ENCODE peak calls at places on chromosomes 5 and 9, in five cellular contexts. L is OCI-LY7, A is endodermal cell, F is GM12865, M is tibial artery. K is an unnamed sample.

GRCh38 chr9:134688661-134689319 is 47.2 kb downstream of the COL5A1 start:
- DNase-seq in L (no peak), F (no peak), M (no peak), A (no peak), K (no peak)

GRCh38 chr5:35405938-35406337 is 175.7 kb upstream of the PRLR start:
- DNase-seq in M (no peak), L (no peak), F (no peak), A (no peak), K (no peak)

GRCh38 chr5:154157483-154158378 is 32.8 kb upstream of the GALNT10 start:
- DNase-seq in M (no peak), F (no peak), A (peak; percentile 83), L (no peak), K (no peak)

GRCh38 chr5:168602517-168602916 is 23.3 kb upstream of the PANK3 start:
- DNase-seq in F (no peak), A (no peak), L (no peak), M (no peak), K (no peak)

GRCh38 chr5:133051117-133051546 is 681 bp upstream of the HSPA4 start:
- DNase-seq in L (no peak), F (no peak), M (no peak), A (no peak), K (no peak)

GRCh38 chr9:126413470-126414051 is 86.9 kb downstream of the MVB12B start:
- DNase-seq in F (no peak), M (no peak), L (no peak), A (no peak), K (peak; percentile 18)

GRCh38 chr9:3857673-3858072 is 331.9 kb upstream of the RFX3 start:
- DNase-seq in M (no peak), A (no peak), F (no peak), L (no peak), K (peak; percentile 89)

GRCh38 chr5:173789031-173789920 is 98.9 kb upstream of the CPEB4 start:
- DNase-seq in A (no peak), F (peak; percentile 59), L (peak; percentile 31), M (peak; percentile 59), K (peak; percentile 80)

GRCh38 chr9:86491634-86492266 is 137.5 kb upstream of the TUT7 start:
- DNase-seq in F (no peak), L (no peak), M (no peak), A (no peak), K (no peak)

GRCh38 chr5:124806026-124806856 is 59.8 kb upstream of the ZNF608 start:
- DNase-seq in M (no peak), A (peak; percentile 70), L (no peak), F (no peak), K (peak; percentile 96)

GRCh38 chr5:135330798-135331096 is 68.3 kb downstream of the MACROH2A1 start:
- DNase-seq in M (no peak), A (no peak), F (no peak), L (no peak), K (no peak)

GRCh38 chr5:135331612-135332011 is 67.4 kb downstream of the MACROH2A1 start:
- DNase-seq in L (no peak), F (no peak), M (no peak), A (no peak), K (no peak)

GRCh38 chr5:135329913-135330797 is 68.9 kb downstream of the MACROH2A1 start:
- DNase-seq in M (no peak), A (no peak), L (no peak), F (no peak), K (no peak)

GRCh38 chr5:135333737-135334515 is 65.1 kb downstream of the MACROH2A1 start:
- DNase-seq in A (no peak), M (no peak), L (no peak), F (no peak), K (no peak)

GRCh38 chr5:135332519-135333150 is 66.4 kb downstream of the MACROH2A1 start:
- DNase-seq in F (peak; percentile 44), M (no peak), A (no peak), L (peak; percentile 56), K (peak; percentile 67)
- TF ChIP-seq CTCF in F (peak; percentile 37), M (peak; percentile 66), A (peak; percentile 76), L (peak; percentile 83), K (peak; percentile 62)

GRCh38 chr5:81233080-81233634 is at the start of gene CKMT2:
- DNase-seq in M (peak; percentile 94), L (no peak), F (no peak), A (peak; percentile 97), K (peak; percentile 49)
- H3K4me3 ChIP-seq in M (peak within 1 kb of the TSS; percentile 46), L (no peak within 1 kb of the TSS), F (no peak within 1 kb of the TSS), A (peak within 1 kb of the TSS; percentile 79), K (no peak within 1 kb of the TSS)

GRCh38 chr5:170114271-170114670 is 8.6 kb downstream of the FOXI1 start:
- DNase-seq in L (no peak), F (no peak), M (no peak), A (no peak), K (no peak)
- TF ChIP-seq CTCF in L (no peak), F (no peak), M (no peak), A (no peak), K (no peak)

GRCh38 chr9:38423939-38424843 is at the start of gene IGFBPL1:
- DNase-seq in M (peak; percentile 63), F (peak; percentile 15), A (peak; percentile 83), L (no peak), K (peak; percentile 50)
- H3K4me3 ChIP-seq in M (peak within 1 kb of the TSS; percentile 60), F (no peak within 1 kb of the TSS), A (peak within 1 kb of the TSS; percentile 78), L (no peak within 1 kb of the TSS), K (no peak within 1 kb of the TSS)

DNA sequence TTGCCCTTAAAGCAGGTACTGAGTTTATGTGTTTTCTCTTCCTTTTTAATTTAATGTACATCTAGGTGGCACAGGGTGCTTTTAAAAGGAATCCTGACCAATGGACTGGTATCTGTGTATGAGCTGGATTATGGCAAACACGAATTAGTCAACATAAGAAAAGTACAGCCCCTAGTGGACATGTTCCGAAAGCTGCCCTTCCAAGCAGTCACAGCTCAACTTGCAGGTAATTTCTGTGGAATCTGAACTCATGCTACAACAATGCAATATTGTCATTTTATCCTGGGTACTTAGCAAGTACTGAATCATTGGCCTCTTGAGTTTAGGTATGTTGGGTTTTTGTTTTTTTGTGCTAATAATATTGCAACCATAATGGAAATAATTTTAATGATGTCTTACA is 14.4 kb upstream of the TMOD1 start:
- DNase-seq in A (no peak), M (no peak), L (no peak), F (no peak), K (peak; percentile 71)
- TF ChIP-seq CTCF in A (peak; percentile 63), M (no peak), L (peak; percentile 58), F (no peak), K (peak; percentile 50)

DNA sequence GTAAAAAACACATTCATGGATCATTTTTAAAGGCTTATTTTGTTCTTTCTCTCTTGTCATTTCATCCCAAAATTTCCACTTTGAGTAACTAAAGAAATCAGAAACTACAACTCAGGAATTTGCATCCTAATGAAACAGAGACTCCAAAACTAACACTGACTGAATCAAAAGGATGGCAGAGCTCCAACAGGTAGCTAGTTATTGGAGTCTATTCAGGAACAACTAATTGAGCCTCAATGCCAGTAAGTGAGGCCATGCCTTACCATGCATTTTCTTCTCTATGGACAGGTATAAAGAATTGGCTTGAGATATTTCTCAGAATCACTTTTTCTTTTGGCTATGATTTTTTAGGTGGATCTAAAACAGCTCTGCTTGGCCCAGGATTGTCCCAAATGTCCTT is 423.4 kb downstream of the ANXA1 start:
- DNase-seq in M (no peak), L (no peak), A (no peak), F (no peak), K (no peak)
- H3K4me3 ChIP-seq in M (no peak overlapping the region), L (no peak overlapping the region), A (no peak overlapping the region), F (no peak overlapping the region), K (no peak overlapping the region)

GRCh38 chr5:172453206-172453985 is 929 bp downstream of the SH3PXD2B start:
- DNase-seq in F (no peak), L (no peak), M (peak; percentile 78), A (peak; percentile 89), K (peak; percentile 57)

GRCh38 chr5:172451771-172452197 is 2.5 kb downstream of the SH3PXD2B start:
- DNase-seq in A (peak; percentile 62), F (no peak), L (no peak), M (peak; percentile 85), K (peak; percentile 94)

GRCh38 chr5:172450861-172451695 is 3.2 kb downstream of the SH3PXD2B start:
- DNase-seq in M (peak; percentile 70), L (peak; percentile 32), A (peak; percentile 87), F (peak; percentile 35), K (peak; percentile 52)

GRCh38 chr5:172453986-172454354 is 355 bp downstream of the SH3PXD2B start:
- DNase-seq in A (peak; percentile 84), M (peak; percentile 82), F (no peak), L (no peak), K (no peak)

GRCh38 chr5:172452398-172453205 is 1.7 kb downstream of the SH3PXD2B start:
- DNase-seq in F (peak; percentile 15), A (peak; percentile 70), L (no peak), M (peak; percentile 79), K (peak; percentile 73)
- TF ChIP-seq CTCF in F (peak; percentile 26), A (no peak), L (peak; percentile 48), M (no peak), K (no peak)

GRCh38 chr9:96875460-96876142 is 21.3 kb upstream of the ZNF782 start:
- DNase-seq in L (peak; percentile 92), M (no peak), A (peak; percentile 97), F (peak; percentile 91), K (peak; percentile 71)
- H3K4me3 ChIP-seq in L (peak overlapping the region; percentile 65), M (peak overlapping the region; percentile 23), A (peak overlapping the region; percentile 80), F (peak overlapping the region; percentile 78), K (peak overlapping the region; percentile 66)

DNA sequence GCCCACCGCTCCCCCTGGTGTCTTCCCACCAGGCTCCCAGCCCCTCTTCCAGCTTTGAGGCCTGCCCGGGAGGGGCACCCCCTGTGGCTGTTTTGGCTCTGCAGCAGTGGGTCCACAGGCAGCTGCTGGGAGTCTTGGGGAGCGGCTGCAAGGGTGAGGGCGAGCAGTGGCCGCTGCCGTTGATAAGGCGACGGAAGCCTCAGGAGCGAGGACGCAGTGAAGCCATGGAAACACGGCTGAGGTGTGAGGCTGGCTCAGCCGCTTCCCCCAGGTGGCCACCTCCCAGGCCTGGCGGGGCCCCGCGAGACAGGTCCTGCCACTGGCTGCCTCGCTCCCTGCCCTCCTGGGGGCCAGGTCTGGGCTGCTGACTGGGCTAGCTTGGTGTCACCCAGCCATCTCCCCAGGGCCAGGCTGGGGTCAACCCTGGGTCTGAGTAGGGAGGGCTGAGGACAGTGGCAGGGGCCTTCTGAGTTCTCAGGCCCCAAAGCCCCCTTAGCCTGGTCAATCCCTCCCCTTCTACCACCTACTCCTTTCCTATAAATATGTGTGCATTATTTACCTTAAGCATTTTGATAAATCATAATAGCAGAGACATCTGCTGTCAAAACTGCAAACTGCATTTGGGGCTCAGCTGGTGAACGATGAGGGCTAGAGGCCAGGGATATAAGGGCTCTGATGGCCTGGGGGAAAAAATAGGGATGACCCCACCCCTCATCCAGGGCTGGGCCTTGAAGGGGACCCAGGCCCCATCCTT is 41.7 kb downstream of the CXXC5 start:
- DNase-seq in A (peak; percentile 88), F (peak; percentile 56), M (no peak), L (peak; percentile 69), K (peak; percentile 42)
- TF ChIP-seq CTCF in A (peak; percentile 39), F (peak; percentile 60), M (peak; percentile 69), L (peak; percentile 89), K (peak; percentile 71)